ENCODE peak calls at places on chromosomes 1 and 21, in four cellular contexts. One of them, this sample, is unnamed.

GRCh38 chr21:45478115-45478801 is 64.0 kb downstream of the SLC19A1 start:
- DNase-seq in activated naive CD4-positive, alpha-beta T cell treated with anti-CD3 and anti-CD28 coated beads, Interleukin-2, amount 10 ng/mL, durations not matched to agents 7 days and 5 days: peak; percentile 86
- DNase-seq in EL: peak; percentile 13
- DNase-seq in CD4-positive, alpha-beta T cell: peak; percentile 65
- DNase-seq in this sample: peak; percentile 90

GRCh38 chr1:205274041-205274691 is 46.4 kb downstream of the TMCC2 start:
- DNase-seq in EL: no peak
- DNase-seq in activated naive CD4-positive, alpha-beta T cell treated with anti-CD3 and anti-CD28 coated beads, Interleukin-2, amount 10 ng/mL, durations not matched to agents 7 days and 5 days: no peak
- DNase-seq in CD4-positive, alpha-beta T cell: no peak
- DNase-seq in this sample: no peak

GRCh38 chr1:155504207-155504606 is 58.4 kb downstream of the ASH1L start:
- DNase-seq in EL: peak; percentile 28
- DNase-seq in CD4-positive, alpha-beta T cell: no peak
- DNase-seq in activated naive CD4-positive, alpha-beta T cell treated with anti-CD3 and anti-CD28 coated beads, Interleukin-2, amount 10 ng/mL, durations not matched to agents 7 days and 5 days: no peak
- DNase-seq in this sample: no peak

GRCh38 chr1:80447533-80447932 is 1353.2 kb upstream of the ADGRL2 start:
- DNase-seq in EL: no peak
- DNase-seq in activated naive CD4-positive, alpha-beta T cell treated with anti-CD3 and anti-CD28 coated beads, Interleukin-2, amount 10 ng/mL, durations not matched to agents 7 days and 5 days: no peak
- DNase-seq in CD4-positive, alpha-beta T cell: no peak
- DNase-seq in this sample: no peak

GRCh38 chr21:30479259-30479658 is 908 bp downstream of the KRTAP19-1 start:
- DNase-seq in activated naive CD4-positive, alpha-beta T cell treated with anti-CD3 and anti-CD28 coated beads, Interleukin-2, amount 10 ng/mL, durations not matched to agents 7 days and 5 days: no peak
- DNase-seq in EL: no peak
- DNase-seq in CD4-positive, alpha-beta T cell: no peak
- DNase-seq in this sample: no peak

GRCh38 chr1:118483245-118484006 is 298.4 kb upstream of the SPAG17 start:
- DNase-seq in CD4-positive, alpha-beta T cell: no peak
- DNase-seq in activated naive CD4-positive, alpha-beta T cell treated with anti-CD3 and anti-CD28 coated beads, Interleukin-2, amount 10 ng/mL, durations not matched to agents 7 days and 5 days: no peak
- DNase-seq in EL: no peak
- DNase-seq in this sample: no peak

GRCh38 chr1:149879556-149879955 is 19.8 kb upstream of the BOLA1 start:
- DNase-seq in activated naive CD4-positive, alpha-beta T cell treated with anti-CD3 and anti-CD28 coated beads, Interleukin-2, amount 10 ng/mL, durations not matched to agents 7 days and 5 days: peak; percentile 62
- DNase-seq in CD4-positive, alpha-beta T cell: no peak
- DNase-seq in EL: no peak
- DNase-seq in this sample: no peak

GRCh38 chr1:244163861-244164562 is 112.9 kb downstream of the ZBTB18 start:
- DNase-seq in CD4-positive, alpha-beta T cell: no peak
- DNase-seq in activated naive CD4-positive, alpha-beta T cell treated with anti-CD3 and anti-CD28 coated beads, Interleukin-2, amount 10 ng/mL, durations not matched to agents 7 days and 5 days: no peak
- DNase-seq in EL: peak; percentile 98
- DNase-seq in this sample: no peak

GRCh38 chr1:48600182-48600581 is 128.2 kb upstream of the SPATA6 start:
- DNase-seq in activated naive CD4-positive, alpha-beta T cell treated with anti-CD3 and anti-CD28 coated beads, Interleukin-2, amount 10 ng/mL, durations not matched to agents 7 days and 5 days: no peak
- DNase-seq in CD4-positive, alpha-beta T cell: no peak
- DNase-seq in EL: no peak
- DNase-seq in this sample: no peak

GRCh38 chr1:152367436-152367835 is 7.6 kb upstream of the FLG2 start:
- DNase-seq in activated naive CD4-positive, alpha-beta T cell treated with anti-CD3 and anti-CD28 coated beads, Interleukin-2, amount 10 ng/mL, durations not matched to agents 7 days and 5 days: no peak
- DNase-seq in CD4-positive, alpha-beta T cell: no peak
- DNase-seq in EL: no peak
- DNase-seq in this sample: no peak

GRCh38 chr1:153483776-153484175 is 23.3 kb upstream of the S100A7 start:
- DNase-seq in CD4-positive, alpha-beta T cell: no peak
- DNase-seq in activated naive CD4-positive, alpha-beta T cell treated with anti-CD3 and anti-CD28 coated beads, Interleukin-2, amount 10 ng/mL, durations not matched to agents 7 days and 5 days: no peak
- DNase-seq in EL: no peak
- DNase-seq in this sample: no peak

GRCh38 chr1:235067396-235068154 is 61.1 kb downstream of the TOMM20 start:
- DNase-seq in EL: peak; percentile 100
- DNase-seq in CD4-positive, alpha-beta T cell: no peak
- DNase-seq in activated naive CD4-positive, alpha-beta T cell treated with anti-CD3 and anti-CD28 coated beads, Interleukin-2, amount 10 ng/mL, durations not matched to agents 7 days and 5 days: no peak
- DNase-seq in this sample: no peak

GRCh38 chr1:5815716-5816115 is 176.5 kb downstream of the NPHP4 start:
- DNase-seq in CD4-positive, alpha-beta T cell: no peak
- DNase-seq in EL: no peak
- DNase-seq in activated naive CD4-positive, alpha-beta T cell treated with anti-CD3 and anti-CD28 coated beads, Interleukin-2, amount 10 ng/mL, durations not matched to agents 7 days and 5 days: no peak
- DNase-seq in this sample: no peak

GRCh38 chr21:36135391-36136094 is 664 bp downstream of the CBR3 start:
- DNase-seq in activated naive CD4-positive, alpha-beta T cell treated with anti-CD3 and anti-CD28 coated beads, Interleukin-2, amount 10 ng/mL, durations not matched to agents 7 days and 5 days: peak; percentile 81
- DNase-seq in CD4-positive, alpha-beta T cell: peak; percentile 39
- DNase-seq in EL: peak; percentile 93
- DNase-seq in this sample: no peak

GRCh38 chr21:26756491-26757159 is 88.6 kb downstream of the ADAMTS1 start:
- DNase-seq in EL: peak; percentile 80
- DNase-seq in CD4-positive, alpha-beta T cell: no peak
- DNase-seq in activated naive CD4-positive, alpha-beta T cell treated with anti-CD3 and anti-CD28 coated beads, Interleukin-2, amount 10 ng/mL, durations not matched to agents 7 days and 5 days: no peak
- DNase-seq in this sample: no peak

GRCh38 chr1:197911172-197911856 is 5.9 kb upstream of the LHX9 start:
- DNase-seq in CD4-positive, alpha-beta T cell: no peak
- DNase-seq in EL: peak; percentile 50
- DNase-seq in activated naive CD4-positive, alpha-beta T cell treated with anti-CD3 and anti-CD28 coated beads, Interleukin-2, amount 10 ng/mL, durations not matched to agents 7 days and 5 days: no peak
- DNase-seq in this sample: no peak

GRCh38 chr1:36351222-36351977 is 28.0 kb upstream of the EVA1B start:
- DNase-seq in CD4-positive, alpha-beta T cell: no peak
- DNase-seq in activated naive CD4-positive, alpha-beta T cell treated with anti-CD3 and anti-CD28 coated beads, Interleukin-2, amount 10 ng/mL, durations not matched to agents 7 days and 5 days: no peak
- DNase-seq in EL: peak; percentile 96
- DNase-seq in this sample: no peak

This sample was measured in D721Med.